ENCODE peak calls at places on chromosomes 16 and 17, in seven cellular contexts. One of them, this sample, is unnamed. For H3K36me3, the result is how much of the 10 kb centered on the place peaks cover.

GRCh38 chr16:67936876-67937605 is 391 bp upstream of the PSMB10 start:
- DNase-seq in right lobe of liver: no peak
- DNase-seq in H7: no peak
- DNase-seq in fibroblast of lung: no peak
- DNase-seq in prostate gland: peak
- DNase-seq in gastrocnemius medialis: peak
- DNase-seq in thoracic aorta: no peak
- DNase-seq in this sample: no peak

GRCh38 chr17:74497471-74497870 is 31.0 kb downstream of the CD300A start:
- DNase-seq in right lobe of liver: no peak
- DNase-seq in prostate gland: no peak
- DNase-seq in H7: no peak
- DNase-seq in fibroblast of lung: no peak
- DNase-seq in thoracic aorta: no peak
- DNase-seq in gastrocnemius medialis: no peak
- DNase-seq in this sample: no peak

GRCh38 chr16:84223456-84223855 is 16.4 kb downstream of the KCNG4 start:
- DNase-seq in prostate gland: no peak
- DNase-seq in thoracic aorta: no peak
- DNase-seq in H7: no peak
- DNase-seq in right lobe of liver: no peak
- DNase-seq in fibroblast of lung: no peak
- DNase-seq in gastrocnemius medialis: no peak
- DNase-seq in this sample: no peak

GRCh38 chr17:68910256-68910705 is 44.9 kb downstream of the ABCA8 start:
- DNase-seq in fibroblast of lung: peak
- DNase-seq in prostate gland: no peak
- DNase-seq in gastrocnemius medialis: peak
- DNase-seq in H7: no peak
- DNase-seq in thoracic aorta: no peak
- DNase-seq in right lobe of liver: no peak
- DNase-seq in this sample: no peak

GRCh38 chr17:67289174-67289876 is 44.3 kb upstream of the HELZ start:
- DNase-seq in thoracic aorta: peak
- DNase-seq in prostate gland: peak
- DNase-seq in right lobe of liver: peak
- DNase-seq in fibroblast of lung: peak
- DNase-seq in H7: peak
- DNase-seq in gastrocnemius medialis: peak
- DNase-seq in this sample: peak

GRCh38 chr16:24858219-24859041 is 12.7 kb downstream of the SLC5A11 start:
- DNase-seq in right lobe of liver: no peak
- DNase-seq in fibroblast of lung: peak
- DNase-seq in gastrocnemius medialis: no peak
- DNase-seq in H7: peak
- DNase-seq in prostate gland: no peak
- DNase-seq in thoracic aorta: no peak
- DNase-seq in this sample: peak

GRCh38 chr16:77835111-77835510 is 46.7 kb downstream of the VAT1L start:
- DNase-seq in prostate gland: no peak
- DNase-seq in thoracic aorta: no peak
- DNase-seq in H7: no peak
- DNase-seq in gastrocnemius medialis: no peak
- DNase-seq in right lobe of liver: no peak
- DNase-seq in fibroblast of lung: peak
- DNase-seq in this sample: no peak

GRCh38 chr16:57258226-57258909 is 13.3 kb downstream of the ARL2BP start:
- DNase-seq in fibroblast of lung: no peak
- DNase-seq in right lobe of liver: peak
- DNase-seq in gastrocnemius medialis: no peak
- DNase-seq in prostate gland: no peak
- DNase-seq in thoracic aorta: no peak
- DNase-seq in H7: no peak
- DNase-seq in this sample: no peak

GRCh38 chr16:17408955-17409441 is 61.8 kb downstream of the XYLT1 start:
- DNase-seq in right lobe of liver: no peak
- DNase-seq in prostate gland: no peak
- DNase-seq in gastrocnemius medialis: no peak
- DNase-seq in H7: no peak
- DNase-seq in thoracic aorta: no peak
- DNase-seq in fibroblast of lung: no peak
- DNase-seq in this sample: no peak

GRCh38 chr16:80029706-80030481 is 429.4 kb upstream of the MAF start:
- DNase-seq in H7: no peak
- DNase-seq in thoracic aorta: no peak
- DNase-seq in right lobe of liver: no peak
- DNase-seq in gastrocnemius medialis: no peak
- DNase-seq in prostate gland: no peak
- DNase-seq in fibroblast of lung: no peak
- DNase-seq in this sample: no peak

GRCh38 chr17:4734857-4735475 is 3.7 kb downstream of the MED11 start:
- DNase-seq in thoracic aorta: no peak
- DNase-seq in prostate gland: no peak
- DNase-seq in gastrocnemius medialis: no peak
- DNase-seq in H7: no peak
- DNase-seq in fibroblast of lung: no peak
- DNase-seq in right lobe of liver: no peak
- DNase-seq in this sample: no peak

GRCh38 chr17:79848370-79848766 is 9.1 kb upstream of the CBX4 start:
- DNase-seq in thoracic aorta: no peak
- DNase-seq in gastrocnemius medialis: no peak
- DNase-seq in H7: no peak
- DNase-seq in right lobe of liver: no peak
- DNase-seq in fibroblast of lung: no peak
- DNase-seq in prostate gland: no peak
- DNase-seq in this sample: no peak

GRCh38 chr16:8519179-8519578 is 71.1 kb downstream of the TMEM114 start:
- DNase-seq in prostate gland: no peak
- DNase-seq in gastrocnemius medialis: no peak
- DNase-seq in fibroblast of lung: no peak
- DNase-seq in H7: no peak
- DNase-seq in thoracic aorta: no peak
- DNase-seq in right lobe of liver: no peak
- DNase-seq in this sample: no peak

GRCh38 chr17:57068222-57068658 is 16.8 kb upstream of the AKAP1 start:
- DNase-seq in right lobe of liver: peak
- DNase-seq in H7: peak
- DNase-seq in prostate gland: no peak
- DNase-seq in gastrocnemius medialis: no peak
- DNase-seq in thoracic aorta: no peak
- DNase-seq in fibroblast of lung: no peak
- DNase-seq in this sample: no peak

GRCh38 chr16:8537691-8538342 is 52.5 kb downstream of the TMEM114 start:
- DNase-seq in H7: no peak
- DNase-seq in right lobe of liver: no peak
- DNase-seq in thoracic aorta: no peak
- DNase-seq in gastrocnemius medialis: no peak
- DNase-seq in fibroblast of lung: no peak
- DNase-seq in prostate gland: no peak
- DNase-seq in this sample: no peak

GRCh38 chr17:37774508-37774907 is 29.6 kb upstream of the HNF1B start:
- DNase-seq in fibroblast of lung: no peak
- DNase-seq in thoracic aorta: no peak
- DNase-seq in H7: no peak
- DNase-seq in prostate gland: no peak
- DNase-seq in gastrocnemius medialis: no peak
- DNase-seq in right lobe of liver: no peak
- DNase-seq in this sample: no peak

GRCh38 chr17:35726609-35727460 is 4.6 kb upstream of the RASL10B start:
- DNase-seq in thoracic aorta: no peak
- DNase-seq in H7: peak
- DNase-seq in fibroblast of lung: peak
- DNase-seq in prostate gland: no peak
- DNase-seq in right lobe of liver: no peak
- DNase-seq in gastrocnemius medialis: peak
- DNase-seq in this sample: peak
- H3K36me3 ChIP-seq in thoracic aorta: under half
- H3K36me3 ChIP-seq in H7: under half
- H3K36me3 ChIP-seq in fibroblast of lung: under half
- H3K36me3 ChIP-seq in prostate gland: under half
- H3K36me3 ChIP-seq in right lobe of liver: under half
- H3K36me3 ChIP-seq in gastrocnemius medialis: under half
- H3K36me3 ChIP-seq in this sample: under half

GRCh38 chr17:36740157-36740556 is 138.8 kb downstream of the MRM1 start:
- DNase-seq in H7: no peak
- DNase-seq in gastrocnemius medialis: no peak
- DNase-seq in fibroblast of lung: no peak
- DNase-seq in right lobe of liver: no peak
- DNase-seq in prostate gland: no peak
- DNase-seq in thoracic aorta: no peak
- DNase-seq in this sample: peak
- H3K36me3 ChIP-seq in H7: under half
- H3K36me3 ChIP-seq in gastrocnemius medialis: under half
- H3K36me3 ChIP-seq in fibroblast of lung: under half
- H3K36me3 ChIP-seq in right lobe of liver: under half
- H3K36me3 ChIP-seq in prostate gland: under half
- H3K36me3 ChIP-seq in thoracic aorta: under half
- H3K36me3 ChIP-seq in this sample: under half

DNA sequence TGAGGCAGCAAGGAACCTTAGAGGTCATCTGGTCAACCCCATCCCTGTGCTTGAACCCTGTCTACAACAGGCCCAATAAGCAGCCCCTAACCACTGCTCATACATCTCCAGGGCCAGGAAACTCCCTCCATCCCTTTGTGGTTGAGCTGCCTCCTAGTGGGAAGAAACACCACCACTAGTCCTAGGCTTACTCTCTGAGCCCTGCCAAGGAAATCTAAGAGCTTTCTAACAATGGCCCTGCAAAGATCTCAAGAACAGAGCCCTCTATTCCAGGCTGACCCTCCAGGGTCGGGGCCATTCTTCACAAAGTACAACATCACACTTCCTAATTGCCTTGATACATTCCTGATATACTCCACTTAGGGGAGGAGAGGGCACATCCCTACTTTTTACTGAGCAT is 5.8 kb downstream of the ACLY start:
- DNase-seq in fibroblast of lung: no peak
- DNase-seq in prostate gland: no peak
- DNase-seq in right lobe of liver: no peak
- DNase-seq in thoracic aorta: no peak
- DNase-seq in gastrocnemius medialis: no peak
- DNase-seq in H7: no peak
- DNase-seq in this sample: no peak
- H3K36me3 ChIP-seq in fibroblast of lung: under half
- H3K36me3 ChIP-seq in prostate gland: under half
- H3K36me3 ChIP-seq in right lobe of liver: under half
- H3K36me3 ChIP-seq in thoracic aorta: under half
- H3K36me3 ChIP-seq in gastrocnemius medialis: under half
- H3K36me3 ChIP-seq in H7: half or more
- H3K36me3 ChIP-seq in this sample: half or more

DNA sequence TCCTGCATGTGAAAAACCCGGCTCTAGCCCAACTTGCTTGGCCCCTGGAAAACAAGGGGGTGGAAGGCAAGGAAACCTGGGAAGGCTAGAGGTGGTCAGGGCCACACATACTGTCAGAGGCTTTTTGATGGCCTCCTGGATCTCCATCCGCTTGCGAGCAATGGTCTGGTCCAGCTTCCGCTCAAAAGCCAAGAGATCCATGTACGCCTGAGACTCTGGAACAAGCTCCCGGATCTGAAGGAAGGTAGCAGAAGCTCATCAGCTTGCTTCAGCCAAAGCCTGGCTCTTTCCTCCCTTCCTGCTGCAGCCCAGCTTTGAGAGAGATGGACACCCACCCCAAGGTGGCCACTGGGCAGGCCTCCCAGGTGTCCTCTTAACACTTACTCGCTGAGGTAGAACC is 5.7 kb downstream of the SMARCD2 start:
- DNase-seq in right lobe of liver: no peak
- DNase-seq in fibroblast of lung: no peak
- DNase-seq in H7: no peak
- DNase-seq in gastrocnemius medialis: no peak
- DNase-seq in prostate gland: no peak
- DNase-seq in thoracic aorta: no peak
- DNase-seq in this sample: no peak
- H3K36me3 ChIP-seq in right lobe of liver: under half
- H3K36me3 ChIP-seq in fibroblast of lung: under half
- H3K36me3 ChIP-seq in H7: under half
- H3K36me3 ChIP-seq in gastrocnemius medialis: under half
- H3K36me3 ChIP-seq in prostate gland: under half
- H3K36me3 ChIP-seq in thoracic aorta: half or more
- H3K36me3 ChIP-seq in this sample: half or more

GRCh38 chr17:17181666-17182600 is 24.2 kb downstream of the PLD6 start:
- DNase-seq in prostate gland: no peak
- DNase-seq in fibroblast of lung: no peak
- DNase-seq in right lobe of liver: no peak
- DNase-seq in H7: no peak
- DNase-seq in thoracic aorta: no peak
- DNase-seq in gastrocnemius medialis: no peak
- DNase-seq in this sample: no peak
- H3K36me3 ChIP-seq in prostate gland: under half
- H3K36me3 ChIP-seq in fibroblast of lung: under half
- H3K36me3 ChIP-seq in right lobe of liver: under half
- H3K36me3 ChIP-seq in H7: under half
- H3K36me3 ChIP-seq in thoracic aorta: under half
- H3K36me3 ChIP-seq in gastrocnemius medialis: under half
- H3K36me3 ChIP-seq in this sample: under half

DNA sequence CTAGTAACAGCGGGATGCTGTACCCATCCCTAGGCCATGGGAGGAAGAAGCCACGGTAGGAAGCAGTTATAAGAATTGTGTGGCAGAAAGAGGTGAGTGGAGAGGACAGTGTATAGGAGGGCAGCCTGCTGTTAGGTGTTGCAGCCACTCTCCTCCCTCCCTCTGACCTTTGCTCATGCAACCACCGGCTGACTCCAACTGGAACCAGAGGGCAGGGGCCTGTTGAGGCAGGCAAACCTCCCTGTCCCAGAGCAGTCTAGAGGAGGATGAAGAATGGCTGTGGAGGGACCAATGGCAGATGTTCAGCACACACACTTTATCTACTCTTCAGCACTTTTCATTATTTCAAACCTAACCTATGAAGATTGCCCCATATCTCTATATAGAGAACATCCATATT is 2.2 kb downstream of the TXNL4B start:
- DNase-seq in right lobe of liver: peak
- DNase-seq in gastrocnemius medialis: no peak
- DNase-seq in fibroblast of lung: no peak
- DNase-seq in H7: no peak
- DNase-seq in prostate gland: no peak
- DNase-seq in thoracic aorta: no peak
- DNase-seq in this sample: no peak
- H3K36me3 ChIP-seq in right lobe of liver: under half
- H3K36me3 ChIP-seq in gastrocnemius medialis: under half
- H3K36me3 ChIP-seq in fibroblast of lung: under half
- H3K36me3 ChIP-seq in H7: under half
- H3K36me3 ChIP-seq in prostate gland: under half
- H3K36me3 ChIP-seq in thoracic aorta: under half
- H3K36me3 ChIP-seq in this sample: under half